ENCODE peak calls at places on chromosomes 2 and 18, in five cellular contexts. One of them, this sample, is unnamed.

GRCh38 chr18:68085251-68085650 is 568.7 kb upstream of the DSEL start:
- DNase-seq in chondrocyte: no peak
- DNase-seq in suprapubic skin: no peak
- DNase-seq in progenitor cell of endocrine pancreas: no peak
- DNase-seq in astrocyte of the spinal cord: no peak
- DNase-seq in this sample: no peak

GRCh38 chr18:50727721-50728470 is 91.9 kb downstream of the MRO start:
- DNase-seq in chondrocyte: no peak
- DNase-seq in suprapubic skin: no peak
- DNase-seq in progenitor cell of endocrine pancreas: no peak
- DNase-seq in astrocyte of the spinal cord: no peak
- DNase-seq in this sample: no peak

GRCh38 chr2:225678792-225679191 is 279.3 kb downstream of the NYAP2 start:
- DNase-seq in chondrocyte: no peak
- DNase-seq in suprapubic skin: no peak
- DNase-seq in progenitor cell of endocrine pancreas: no peak
- DNase-seq in astrocyte of the spinal cord: no peak
- DNase-seq in this sample: no peak

GRCh38 chr2:189506514-189506976 is 65.3 kb downstream of the WDR75 start:
- DNase-seq in chondrocyte: no peak
- DNase-seq in suprapubic skin: no peak
- DNase-seq in progenitor cell of endocrine pancreas: no peak
- DNase-seq in astrocyte of the spinal cord: no peak
- DNase-seq in this sample: no peak

GRCh38 chr2:8412586-8412985 is 269.3 kb upstream of the ID2 start:
- DNase-seq in chondrocyte: no peak
- DNase-seq in suprapubic skin: no peak
- DNase-seq in progenitor cell of endocrine pancreas: no peak
- DNase-seq in astrocyte of the spinal cord: no peak
- DNase-seq in this sample: no peak

GRCh38 chr18:51279367-51279984 is 82.0 kb upstream of the MEX3C start:
- DNase-seq in chondrocyte: no peak
- DNase-seq in suprapubic skin: no peak
- DNase-seq in progenitor cell of endocrine pancreas: no peak
- DNase-seq in astrocyte of the spinal cord: no peak
- DNase-seq in this sample: no peak

GRCh38 chr18:24426398-24427294 is at the start of gene IMPACT:
- DNase-seq in chondrocyte: peak; percentile 94
- DNase-seq in suprapubic skin: peak; percentile 82
- DNase-seq in progenitor cell of endocrine pancreas: peak; percentile 85
- DNase-seq in astrocyte of the spinal cord: peak; percentile 78
- DNase-seq in this sample: peak; percentile 82

GRCh38 chr2:40488927-40489677 is 37.2 kb upstream of the SLC8A1 start:
- DNase-seq in chondrocyte: no peak
- DNase-seq in suprapubic skin: no peak
- DNase-seq in progenitor cell of endocrine pancreas: no peak
- DNase-seq in astrocyte of the spinal cord: peak; percentile 44
- DNase-seq in this sample: no peak

GRCh38 chr2:226427538-226428307 is 371.9 kb downstream of the IRS1 start:
- DNase-seq in chondrocyte: no peak
- DNase-seq in suprapubic skin: no peak
- DNase-seq in progenitor cell of endocrine pancreas: no peak
- DNase-seq in astrocyte of the spinal cord: peak; percentile 95
- DNase-seq in this sample: no peak

GRCh38 chr2:46922606-46923005 is 7.0 kb upstream of the MCFD2 start:
- DNase-seq in chondrocyte: no peak
- DNase-seq in suprapubic skin: no peak
- DNase-seq in progenitor cell of endocrine pancreas: no peak
- DNase-seq in astrocyte of the spinal cord: no peak
- DNase-seq in this sample: no peak

GRCh38 chr2:3982160-3982559 is 278.8 kb downstream of the DCDC2C start:
- DNase-seq in chondrocyte: no peak
- DNase-seq in suprapubic skin: no peak
- DNase-seq in progenitor cell of endocrine pancreas: no peak
- DNase-seq in astrocyte of the spinal cord: no peak
- DNase-seq in this sample: no peak

GRCh38 chr18:35407871-35408481 is 30.8 kb upstream of the ZNF396 start:
- DNase-seq in chondrocyte: no peak
- DNase-seq in suprapubic skin: no peak
- DNase-seq in progenitor cell of endocrine pancreas: no peak
- DNase-seq in astrocyte of the spinal cord: peak; percentile 80
- DNase-seq in this sample: peak; percentile 32

GRCh38 chr18:56284319-56284718 is 354.1 kb downstream of the TXNL1 start:
- DNase-seq in chondrocyte: no peak
- DNase-seq in suprapubic skin: no peak
- DNase-seq in progenitor cell of endocrine pancreas: no peak
- DNase-seq in astrocyte of the spinal cord: peak; percentile 20
- DNase-seq in this sample: no peak

GRCh38 chr2:219551863-219552381 is 8.1 kb downstream of the TMEM198 start:
- DNase-seq in chondrocyte: no peak
- DNase-seq in suprapubic skin: no peak
- DNase-seq in progenitor cell of endocrine pancreas: no peak
- DNase-seq in astrocyte of the spinal cord: no peak
- DNase-seq in this sample: no peak

GRCh38 chr18:74256190-74256589 is 35.6 kb downstream of the CYB5A start:
- DNase-seq in chondrocyte: no peak
- DNase-seq in suprapubic skin: no peak
- DNase-seq in progenitor cell of endocrine pancreas: no peak
- DNase-seq in astrocyte of the spinal cord: no peak
- DNase-seq in this sample: no peak

GRCh38 chr2:2787301-2787907 is 456.3 kb upstream of the MYT1L start:
- DNase-seq in chondrocyte: no peak
- DNase-seq in suprapubic skin: no peak
- DNase-seq in progenitor cell of endocrine pancreas: no peak
- DNase-seq in astrocyte of the spinal cord: no peak
- DNase-seq in this sample: no peak

GRCh38 chr2:236600892-236601291 is 31.3 kb downstream of the ACKR3 start:
- DNase-seq in chondrocyte: no peak
- DNase-seq in suprapubic skin: no peak
- DNase-seq in progenitor cell of endocrine pancreas: no peak
- DNase-seq in astrocyte of the spinal cord: no peak
- DNase-seq in this sample: no peak

GRCh38 chr18:61972389-61973264 is 79.8 kb upstream of the RNF152 start:
- DNase-seq in chondrocyte: no peak
- DNase-seq in suprapubic skin: no peak
- DNase-seq in progenitor cell of endocrine pancreas: no peak
- DNase-seq in astrocyte of the spinal cord: no peak
- DNase-seq in this sample: no peak

GRCh38 chr2:191941376-191941775 is 94.5 kb upstream of the CAVIN2 start:
- DNase-seq in chondrocyte: no peak
- DNase-seq in suprapubic skin: no peak
- DNase-seq in progenitor cell of endocrine pancreas: no peak
- DNase-seq in astrocyte of the spinal cord: no peak
- DNase-seq in this sample: no peak

GRCh38 chr18:76791106-76791505 is 31.3 kb upstream of the ZNF236 start:
- DNase-seq in chondrocyte: no peak
- DNase-seq in suprapubic skin: no peak
- DNase-seq in progenitor cell of endocrine pancreas: no peak
- DNase-seq in astrocyte of the spinal cord: no peak
- DNase-seq in this sample: no peak

GRCh38 chr2:190637903-190638618 is 10.8 kb upstream of the NAB1 start:
- DNase-seq in chondrocyte: no peak
- DNase-seq in suprapubic skin: no peak
- DNase-seq in progenitor cell of endocrine pancreas: no peak
- DNase-seq in astrocyte of the spinal cord: no peak
- DNase-seq in this sample: no peak

GRCh38 chr2:208062113-208062512 is 36.8 kb upstream of the PLEKHM3 start:
- DNase-seq in chondrocyte: no peak
- DNase-seq in suprapubic skin: no peak
- DNase-seq in progenitor cell of endocrine pancreas: no peak
- DNase-seq in astrocyte of the spinal cord: peak; percentile 39
- DNase-seq in this sample: no peak

GRCh38 chr2:149692837-149693518 is 105.4 kb upstream of the MMADHC start:
- DNase-seq in chondrocyte: no peak
- DNase-seq in suprapubic skin: no peak
- DNase-seq in progenitor cell of endocrine pancreas: no peak
- DNase-seq in astrocyte of the spinal cord: no peak
- DNase-seq in this sample: no peak

GRCh38 chr2:151306621-151307020 is 17.2 kb upstream of the NMI start:
- DNase-seq in chondrocyte: no peak
- DNase-seq in suprapubic skin: no peak
- DNase-seq in progenitor cell of endocrine pancreas: no peak
- DNase-seq in astrocyte of the spinal cord: peak; percentile 77
- DNase-seq in this sample: no peak

GRCh38 chr2:201642086-201642578 is 1.2 kb downstream of the TMEM237 start:
- DNase-seq in chondrocyte: no peak
- DNase-seq in suprapubic skin: no peak
- DNase-seq in progenitor cell of endocrine pancreas: no peak
- DNase-seq in astrocyte of the spinal cord: peak; percentile 81
- DNase-seq in this sample: no peak

GRCh38 chr2:128474962-128475361 is 156.3 kb upstream of the HS6ST1 start:
- DNase-seq in chondrocyte: no peak
- DNase-seq in suprapubic skin: peak; percentile 77
- DNase-seq in progenitor cell of endocrine pancreas: no peak
- DNase-seq in astrocyte of the spinal cord: no peak
- DNase-seq in this sample: no peak

GRCh38 chr2:74099835-74100234 is 47.9 kb downstream of the BOLA3 start:
- DNase-seq in chondrocyte: no peak
- DNase-seq in suprapubic skin: no peak
- DNase-seq in progenitor cell of endocrine pancreas: no peak
- DNase-seq in astrocyte of the spinal cord: no peak
- DNase-seq in this sample: no peak

GRCh38 chr2:121018136-121019057 is 266.6 kb downstream of the TFCP2L1 start:
- DNase-seq in chondrocyte: no peak
- DNase-seq in suprapubic skin: no peak
- DNase-seq in progenitor cell of endocrine pancreas: no peak
- DNase-seq in astrocyte of the spinal cord: peak; percentile 9
- DNase-seq in this sample: no peak

GRCh38 chr2:55123851-55124269 is 73.6 kb upstream of the RTN4 start:
- DNase-seq in chondrocyte: no peak
- DNase-seq in suprapubic skin: no peak
- DNase-seq in progenitor cell of endocrine pancreas: no peak
- DNase-seq in astrocyte of the spinal cord: no peak
- DNase-seq in this sample: no peak

GRCh38 chr18:59718108-59719057 is 21.2 kb upstream of the CCBE1 start:
- DNase-seq in chondrocyte: no peak
- DNase-seq in suprapubic skin: no peak
- DNase-seq in progenitor cell of endocrine pancreas: no peak
- DNase-seq in astrocyte of the spinal cord: peak; percentile 89
- DNase-seq in this sample: no peak

GRCh38 chr2:3620834-3621233 is 25.9 kb downstream of the COLEC11 start:
- DNase-seq in chondrocyte: no peak
- DNase-seq in suprapubic skin: no peak
- DNase-seq in progenitor cell of endocrine pancreas: no peak
- DNase-seq in astrocyte of the spinal cord: no peak
- DNase-seq in this sample: no peak

GRCh38 chr18:54004828-54005227 is 219.6 kb downstream of the MBD2 start:
- DNase-seq in chondrocyte: no peak
- DNase-seq in suprapubic skin: no peak
- DNase-seq in progenitor cell of endocrine pancreas: no peak
- DNase-seq in astrocyte of the spinal cord: peak; percentile 34
- DNase-seq in this sample: no peak

GRCh38 chr2:239544141-239544800 is 143.5 kb upstream of the HDAC4 start:
- DNase-seq in chondrocyte: peak; percentile 27
- DNase-seq in suprapubic skin: peak; percentile 72
- DNase-seq in progenitor cell of endocrine pancreas: no peak
- DNase-seq in astrocyte of the spinal cord: peak; percentile 7
- DNase-seq in this sample: no peak

GRCh38 chr2:28390241-28390856 is 2.3 kb upstream of the FOSL2 start:
- DNase-seq in chondrocyte: peak; percentile 93
- DNase-seq in suprapubic skin: peak; percentile 94
- DNase-seq in progenitor cell of endocrine pancreas: peak; percentile 54
- DNase-seq in astrocyte of the spinal cord: peak; percentile 94
- DNase-seq in this sample: peak; percentile 42
- TF ChIP-seq CTCF in chondrocyte: peak; percentile 26
- TF ChIP-seq CTCF in suprapubic skin: no peak
- TF ChIP-seq CTCF in progenitor cell of endocrine pancreas: no peak
- TF ChIP-seq CTCF in astrocyte of the spinal cord: no peak
- TF ChIP-seq CTCF in this sample: peak; percentile 39

DNA sequence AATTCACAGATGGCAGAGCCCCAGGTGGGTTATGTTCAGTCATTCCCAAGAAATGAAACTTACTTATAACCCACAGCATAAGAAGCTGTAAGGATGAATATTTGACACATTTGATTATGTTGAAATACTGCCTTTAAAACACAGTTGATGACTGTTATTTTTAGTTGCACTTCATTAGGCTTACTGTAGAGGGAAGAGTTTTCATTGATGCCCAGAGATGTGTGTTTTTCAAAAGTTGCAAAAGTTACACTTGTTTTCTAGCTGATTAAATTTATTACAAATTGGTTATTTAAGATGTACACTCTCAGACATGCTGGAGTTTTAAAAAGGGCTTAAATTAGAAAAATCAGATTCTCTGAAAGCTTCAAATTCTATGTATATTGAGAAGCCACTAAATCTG is 506.1 kb downstream of the PARD3B start:
- DNase-seq in chondrocyte: no peak
- DNase-seq in suprapubic skin: no peak
- DNase-seq in progenitor cell of endocrine pancreas: no peak
- DNase-seq in astrocyte of the spinal cord: no peak
- DNase-seq in this sample: no peak
- TF ChIP-seq CTCF in chondrocyte: peak; percentile 73
- TF ChIP-seq CTCF in suprapubic skin: no peak
- TF ChIP-seq CTCF in progenitor cell of endocrine pancreas: no peak
- TF ChIP-seq CTCF in astrocyte of the spinal cord: peak; percentile 49
- TF ChIP-seq CTCF in this sample: peak; percentile 36

GRCh38 chr2:230944123-230944653 is 19.1 kb upstream of the GPR55 start:
- DNase-seq in chondrocyte: no peak
- DNase-seq in suprapubic skin: no peak
- DNase-seq in progenitor cell of endocrine pancreas: no peak
- DNase-seq in astrocyte of the spinal cord: no peak
- DNase-seq in this sample: no peak

GRCh38 chr2:230942920-230943896 is 18.2 kb upstream of the GPR55 start:
- DNase-seq in chondrocyte: no peak
- DNase-seq in suprapubic skin: no peak
- DNase-seq in progenitor cell of endocrine pancreas: no peak
- DNase-seq in astrocyte of the spinal cord: peak; percentile 24
- DNase-seq in this sample: no peak

GRCh38 chr2:230941202-230942180 is 16.4 kb upstream of the GPR55 start:
- DNase-seq in chondrocyte: no peak
- DNase-seq in suprapubic skin: no peak
- DNase-seq in progenitor cell of endocrine pancreas: no peak
- DNase-seq in astrocyte of the spinal cord: no peak
- DNase-seq in this sample: no peak

GRCh38 chr2:230940476-230940815 is 15.4 kb upstream of the GPR55 start:
- DNase-seq in chondrocyte: no peak
- DNase-seq in suprapubic skin: no peak
- DNase-seq in progenitor cell of endocrine pancreas: no peak
- DNase-seq in astrocyte of the spinal cord: no peak
- DNase-seq in this sample: no peak

DNA sequence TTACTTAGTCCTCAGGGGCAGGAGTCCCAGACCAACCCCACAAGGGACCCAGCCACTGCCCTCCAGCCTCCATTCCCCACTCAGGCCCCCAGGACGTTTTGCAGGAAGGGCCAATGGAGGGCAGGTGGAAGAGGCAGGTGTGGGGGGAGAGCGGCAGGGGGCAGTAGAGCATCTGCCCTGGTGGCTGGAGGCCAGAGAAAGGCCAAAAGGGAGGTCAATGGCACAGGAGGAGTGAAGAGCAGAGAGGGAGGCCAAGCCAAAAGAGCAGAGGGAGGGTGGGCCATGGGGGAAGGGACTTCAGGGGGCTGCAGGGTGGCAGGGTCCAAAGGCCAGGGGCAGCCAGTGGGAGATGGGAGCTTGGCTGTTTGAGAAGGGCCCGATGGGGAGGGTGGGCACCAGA is 17.3 kb upstream of the GPR55 start:
- DNase-seq in chondrocyte: no peak
- DNase-seq in suprapubic skin: no peak
- DNase-seq in progenitor cell of endocrine pancreas: no peak
- DNase-seq in astrocyte of the spinal cord: no peak
- DNase-seq in this sample: no peak
- TF ChIP-seq CTCF in chondrocyte: no peak
- TF ChIP-seq CTCF in suprapubic skin: no peak
- TF ChIP-seq CTCF in progenitor cell of endocrine pancreas: no peak
- TF ChIP-seq CTCF in astrocyte of the spinal cord: no peak
- TF ChIP-seq CTCF in this sample: no peak

GRCh38 chr2:137096693-137097092 is 331.3 kb downstream of the THSD7B start:
- DNase-seq in chondrocyte: no peak
- DNase-seq in suprapubic skin: no peak
- DNase-seq in progenitor cell of endocrine pancreas: no peak
- DNase-seq in astrocyte of the spinal cord: no peak
- DNase-seq in this sample: no peak
- TF ChIP-seq CTCF in chondrocyte: no peak
- TF ChIP-seq CTCF in suprapubic skin: no peak
- TF ChIP-seq CTCF in progenitor cell of endocrine pancreas: peak; percentile 39
- TF ChIP-seq CTCF in astrocyte of the spinal cord: peak; percentile 6
- TF ChIP-seq CTCF in this sample: no peak